ENCODE peak calls at places on chromosome X, in seven cellular contexts. S is germinal center, X is HCT116, C is HT1080, V is osteoblast, J is M059J, Y is Calu3. I is an unnamed sample.

GRCh38 chrX:150421816-150422215 is 58.7 kb downstream of the MAMLD1 start:
- DNase-seq in S (no peak), J (peak), C (no peak), Y (no peak), X (no peak), V (peak), I (no peak)

GRCh38 chrX:115968436-115969252 is 201.9 kb upstream of the AGTR2 start:
- DNase-seq in X (peak), C (peak), S (peak), J (peak), Y (peak), V (no peak), I (no peak)

GRCh38 chrX:73765776-73766465 is 202.9 kb downstream of the CHIC1 start:
- DNase-seq in X (no peak), J (no peak), V (no peak), Y (no peak), S (no peak), C (no peak), I (no peak)

GRCh38 chrX:49712577-49712976 is 16.8 kb upstream of the PAGE1 start:
- DNase-seq in J (no peak), S (no peak), V (no peak), Y (no peak), X (no peak), C (no peak), I (no peak)

GRCh38 chrX:115367956-115368355 is 78.4 kb downstream of the LUZP4 start:
- DNase-seq in J (peak), S (no peak), C (peak), Y (no peak), X (no peak), V (no peak), I (no peak)

GRCh38 chrX:97066381-97066780 is 182.7 kb downstream of the RPA4 start:
- DNase-seq in Y (no peak), S (no peak), X (no peak), C (no peak), J (no peak), V (no peak), I (no peak)

GRCh38 chrX:135396109-135396508 is 25.6 kb upstream of the SMIM10L2A start:
- DNase-seq in J (peak), C (peak), S (no peak), X (no peak), Y (peak), V (peak), I (no peak)

GRCh38 chrX:153371256-153371655 is 29.9 kb downstream of the PNMA6E start:
- DNase-seq in S (no peak), V (no peak), X (no peak), C (no peak), Y (no peak), J (peak), I (no peak)

GRCh38 chrX:104270916-104271512 is 16.3 kb upstream of the ESX1 start:
- DNase-seq in V (no peak), J (peak), Y (peak), X (peak), C (peak), S (no peak), I (peak)

GRCh38 chrX:65667503-65668355 is at the start of gene MSN:
- DNase-seq in J (peak), S (peak), X (no peak), C (peak), V (peak), Y (peak), I (no peak)

GRCh38 chrX:30597258-30598012 is 19.9 kb upstream of the TASL start:
- DNase-seq in S (peak), V (no peak), C (no peak), Y (no peak), X (no peak), J (no peak), I (no peak)

GRCh38 chrX:63751481-63751880 is 33.5 kb downstream of the ARHGEF9 start:
- DNase-seq in C (no peak), Y (no peak), V (no peak), X (no peak), J (peak), S (no peak), I (no peak)

I was measured in D341Med.